ENCODE peak calls at places on chromosomes 2 and 18, in nine cellular contexts. Y is PC-9, N is A673, Z is cardiac fibroblast, L is astrocyte of the spinal cord, T is HTR-8/SVneo, C is GM04503, S is activated T-cell treated with anti-CD3 and anti-CD28 coated beads for 24 hours, J is amygdala. H is an unnamed sample.

GRCh38 chr2:218081695-218082094 is 12.6 kb downstream of the RUFY4 start:
- DNase-seq in Y (no peak), L (peak; percentile 6), T (peak; percentile 70), Z (peak; percentile 61), C (peak; percentile 80), N (no peak), S (no peak), J (no peak), H (no peak)

GRCh38 chr2:54432181-54433020 is 23.7 kb upstream of the SPTBN1 start:
- DNase-seq in Y (no peak), C (no peak), S (no peak), J (no peak), Z (peak; percentile 38), T (no peak), N (no peak), L (peak; percentile 35), H (no peak)

GRCh38 chr2:64288932-64289655 is 144.9 kb upstream of the PELI1 start:
- DNase-seq in S (no peak), T (no peak), J (no peak), L (no peak), N (no peak), Z (peak; percentile 41), Y (no peak), C (no peak), H (no peak)

GRCh38 chr2:974054-974453 is 23.4 kb downstream of the SNTG2 start:
- DNase-seq in L (no peak), T (no peak), N (no peak), Y (no peak), J (no peak), Z (no peak), C (no peak), S (no peak), H (no peak)

GRCh38 chr2:69242651-69243051 is 144.4 kb downstream of the GFPT1 start:
- DNase-seq in Y (no peak), S (no peak), N (peak; percentile 77), T (no peak), C (peak; percentile 98), L (peak; percentile 20), J (no peak), Z (no peak), H (no peak)

GRCh38 chr18:79685281-79685680 is 5.7 kb downstream of the CTDP1 start:
- DNase-seq in N (no peak), L (no peak), J (no peak), C (no peak), T (no peak), S (no peak), Z (no peak), Y (no peak), H (no peak)

GRCh38 chr2:1881502-1881901 is 137.2 kb upstream of the PXDN start:
- DNase-seq in L (no peak), J (no peak), S (no peak), C (no peak), N (no peak), Y (no peak), T (no peak), Z (no peak), H (no peak)

GRCh38 chr2:239310401-239311061 is 90.3 kb downstream of the HDAC4 start:
- DNase-seq in Z (no peak), L (no peak), J (no peak), S (no peak), Y (no peak), C (no peak), N (no peak), T (no peak), H (no peak)

GRCh38 chr2:173462908-173463840 is 108.5 kb downstream of the CDCA7 start:
- DNase-seq in C (no peak), N (no peak), L (no peak), Z (no peak), Y (no peak), T (no peak), S (no peak), J (no peak), H (no peak)

GRCh38 chr2:197838036-197838435 is 33.6 kb downstream of the PLCL1 start:
- DNase-seq in Y (no peak), S (peak; percentile 11), C (no peak), J (no peak), T (no peak), Z (peak; percentile 60), L (peak; percentile 40), N (no peak), H (no peak)

H was measured in NCI-H1694.